ENCODE peak calls at places on chromosome 13, in six cellular contexts. W is SJCRH30, R is H9, L is left lung, J is aorta, D is suprapubic skin. G is an unnamed sample.
A peak's percentile ranks its signal among the peaks of the same experiment; 100 is the strongest.

GRCh38 chr13:64529874-64530485 is 2700.2 kb downstream of the PCDH9 start:
- DNase-seq in L (no peak), R (peak; percentile 40), W (peak; percentile 13), J (no peak), D (no peak), G (no peak)

GRCh38 chr13:35699181-35699580 is 222.7 kb upstream of the MAB21L1 start:
- DNase-seq in D (no peak), W (no peak), R (no peak), J (no peak), L (no peak), G (no peak)

GRCh38 chr13:66977156-66977555 is 253.0 kb downstream of the PCDH9 start:
- DNase-seq in W (no peak), J (no peak), D (no peak), R (no peak), L (no peak), G (no peak)

GRCh38 chr13:111623170-111623569 is 302.7 kb downstream of the TEX29 start:
- DNase-seq in W (no peak), R (peak; percentile 37), D (no peak), J (no peak), L (no peak), G (no peak)

GRCh38 chr13:110444226-110444653 is 117.3 kb downstream of the RAB20 start:
- DNase-seq in R (no peak), D (no peak), W (no peak), J (no peak), L (no peak), G (no peak)

GRCh38 chr13:42355841-42356575 is 84.1 kb downstream of the AKAP11 start:
- DNase-seq in W (no peak), J (no peak), D (no peak), R (no peak), L (no peak), G (no peak)

GRCh38 chr13:96686286-96686685 is 308.0 kb downstream of the OXGR1 start:
- DNase-seq in J (no peak), L (no peak), D (no peak), R (no peak), W (no peak), G (no peak)

GRCh38 chr13:83702021-83702420 is 180.3 kb downstream of the SLITRK1 start:
- DNase-seq in R (no peak), L (no peak), J (no peak), D (no peak), W (no peak), G (no peak)

GRCh38 chr13:75963318-75963717 is 327.2 kb downstream of the LMO7 start:
- DNase-seq in R (no peak), W (no peak), J (no peak), L (no peak), D (no peak), G (no peak)

GRCh38 chr13:20121154-20121515 is 39.7 kb downstream of the GJA3 start:
- DNase-seq in J (no peak), D (peak; percentile 34), W (no peak), R (no peak), L (no peak), G (no peak)

GRCh38 chr13:110297771-110298170 is 9.2 kb downstream of the COL4A1 start:
- DNase-seq in L (no peak), R (no peak), W (no peak), D (no peak), J (no peak), G (no peak)

GRCh38 chr13:32086791-32087441 is 55.3 kb downstream of the FRY start:
- DNase-seq in L (no peak), W (no peak), D (no peak), J (no peak), R (no peak), G (no peak)

GRCh38 chr13:23579886-23580706 is 9.9 kb downstream of the TNFRSF19 start:
- DNase-seq in R (no peak), W (no peak), J (no peak), L (no peak), D (no peak), G (no peak)

GRCh38 chr13:94706854-94707399 is 5.4 kb downstream of the SOX21 start:
- DNase-seq in J (no peak), L (no peak), R (no peak), W (no peak), D (no peak), G (no peak)

GRCh38 chr13:20359335-20359734 is 127.2 kb upstream of the GJB6 start:
- DNase-seq in J (no peak), W (no peak), L (no peak), D (no peak), R (no peak), G (no peak)

GRCh38 chr13:112804374-112804773 is 114.5 kb downstream of the ATP11A start:
- DNase-seq in W (no peak), J (no peak), R (no peak), L (no peak), D (no peak), G (no peak)

GRCh38 chr13:77065456-77066147 is 38.6 kb upstream of the FBXL3 start:
- DNase-seq in L (no peak), J (no peak), W (no peak), D (no peak), R (no peak), G (no peak)

GRCh38 chr13:65855276-65855675 is 1374.9 kb downstream of the PCDH9 start:
- DNase-seq in W (no peak), R (no peak), J (no peak), D (no peak), L (no peak), G (no peak)

GRCh38 chr13:38012096-38012495 is 142.5 kb upstream of the TRPC4 start:
- DNase-seq in R (no peak), D (no peak), J (no peak), L (no peak), W (no peak), G (no peak)

GRCh38 chr13:38013676-38014075 is 144.1 kb upstream of the TRPC4 start:
- DNase-seq in D (no peak), W (no peak), J (no peak), R (no peak), L (no peak), G (no peak)

DNA sequence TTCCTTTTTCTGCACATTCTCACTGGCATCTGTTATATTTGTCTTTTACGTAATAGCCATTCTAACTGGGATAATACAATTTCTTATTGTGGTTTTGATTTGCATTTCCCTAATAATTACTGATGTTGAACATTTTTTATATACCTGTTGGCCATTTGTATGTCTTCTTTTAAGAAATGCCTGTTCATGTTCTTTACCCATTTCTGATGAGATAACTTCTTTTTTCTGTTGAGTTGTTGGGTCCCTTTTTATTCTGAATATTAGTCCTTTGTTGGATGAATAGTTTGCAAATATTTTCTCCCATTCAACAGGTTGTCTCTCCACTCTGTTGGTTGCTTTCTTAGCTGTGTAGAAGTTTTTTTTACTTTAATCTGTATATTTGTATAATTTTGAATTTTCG is 147.7 kb upstream of the TRPC4 start:
- DNase-seq in D (no peak), R (no peak), J (no peak), W (no peak), L (no peak), G (no peak)
- H3K4me1 ChIP-seq in D (no peaks in the 10 kb centered on the region), R (no peaks in the 10 kb centered on the region), J (no peaks in the 10 kb centered on the region), W (no peaks in the 10 kb centered on the region), L (no peaks in the 10 kb centered on the region), G (no peaks in the 10 kb centered on the region)

GRCh38 chr13:29918845-29919244 is 68.4 kb upstream of the UBL3 start:
- DNase-seq in D (no peak), J (no peak), R (no peak), W (no peak), L (no peak), G (no peak)
- H3K27ac ChIP-seq in D (no peak overlapping the region), J (no peak overlapping the region), R (no peak overlapping the region), W (no peak overlapping the region), L (no peak overlapping the region), G (no peak overlapping the region)

DNA sequence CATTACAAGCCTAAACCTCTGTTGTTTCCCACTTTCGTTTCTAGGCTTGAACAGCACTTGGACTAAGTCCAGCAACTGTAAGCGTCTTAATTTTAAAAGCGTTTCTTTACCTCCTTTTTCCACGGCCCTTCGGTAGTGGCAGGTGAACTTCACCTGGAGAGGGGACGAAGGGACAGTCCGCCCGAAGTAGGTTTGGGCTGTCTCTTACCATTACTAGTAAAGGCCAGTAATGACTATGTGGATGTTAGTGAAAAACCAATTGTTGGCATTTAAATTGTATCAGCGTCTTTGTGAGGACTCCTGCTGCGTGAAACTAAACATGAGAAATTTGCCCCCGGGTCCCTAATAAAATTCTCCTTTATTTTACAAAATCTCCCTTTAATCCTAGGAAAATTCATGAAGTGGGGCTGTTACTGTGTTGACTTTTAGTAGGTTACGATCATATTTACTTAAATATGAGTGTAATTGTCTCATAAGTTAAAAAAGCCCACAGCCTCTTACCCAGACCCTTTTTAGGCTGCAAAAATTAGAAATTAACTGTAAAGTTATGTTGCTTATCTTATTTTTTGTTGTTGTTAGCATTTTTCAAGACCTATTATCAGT is 981 bp downstream of the ITM2B start:
- DNase-seq in J (no peak), D (no peak), L (no peak), R (no peak), W (no peak), G (no peak)
- H3K4me1 ChIP-seq in J (peaks cover 12% of the 10 kb centered on the region), D (peaks cover 63% of the 10 kb centered on the region), L (peaks cover 53% of the 10 kb centered on the region), R (peaks cover 4% of the 10 kb centered on the region), W (peaks cover 17% of the 10 kb centered on the region), G (peaks cover 18% of the 10 kb centered on the region)

DNA sequence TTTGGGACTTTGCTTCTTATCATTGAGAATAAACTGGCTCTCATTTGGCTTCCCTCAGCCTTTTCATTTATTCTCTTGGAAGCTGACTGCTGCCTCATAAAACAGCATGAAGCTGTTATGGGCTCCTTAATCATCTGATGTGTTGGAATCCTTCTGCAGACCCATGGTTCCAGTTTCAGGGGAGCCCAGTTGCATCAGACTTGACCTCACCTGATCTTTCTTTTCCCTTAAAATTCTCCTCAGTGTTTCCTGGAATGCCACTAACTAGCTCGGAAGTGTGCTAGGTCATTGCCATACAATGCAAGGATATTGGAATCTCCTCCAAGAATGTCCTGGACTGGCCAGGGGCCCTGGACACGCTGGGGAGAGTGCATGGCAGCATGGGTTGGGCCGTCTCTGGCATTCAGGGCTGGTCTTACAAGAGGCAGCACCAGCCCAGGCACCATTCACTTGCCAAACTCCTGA is 158.7 kb downstream of the FLT1 start:
- DNase-seq in L (no peak), D (no peak), W (no peak), R (no peak), J (no peak), G (no peak)
- H3K27ac ChIP-seq in L (no peak overlapping the region), D (no peak overlapping the region), W (no peak overlapping the region), R (no peak overlapping the region), J (no peak overlapping the region), G (no peak overlapping the region)